ENCODE peak calls at places on chromosomes 3 and 15, in ten cellular contexts. One of them, this sample, is unnamed.

GRCh38 chr15:68055224-68055705 is 1.1 kb downstream of the PIAS1 start:
- DNase-seq in neural progenitor cell: peak
- DNase-seq in sigmoid colon: no peak
- DNase-seq in lower lobe of right lung: no peak
- DNase-seq in GM03348: peak
- DNase-seq in GM10248: peak
- DNase-seq in activated effector memory CD4-positive, alpha-beta T cell treated with Interleukin-2 at 50 U/mL for 16 hours: peak
- DNase-seq in H4: peak
- DNase-seq in activated CD4-positive, alpha-beta T cell treated with anti-CD3 and anti-CD28 coated beads for 36 hours: peak
- DNase-seq in endothelial cell: peak
- DNase-seq in this sample: no peak

GRCh38 chr15:60555291-60555690 is 76.3 kb upstream of the ICE2 start:
- DNase-seq in activated effector memory CD4-positive, alpha-beta T cell treated with Interleukin-2 at 50 U/mL for 16 hours: no peak
- DNase-seq in GM10248: no peak
- DNase-seq in activated CD4-positive, alpha-beta T cell treated with anti-CD3 and anti-CD28 coated beads for 36 hours: no peak
- DNase-seq in lower lobe of right lung: no peak
- DNase-seq in GM03348: no peak
- DNase-seq in H4: no peak
- DNase-seq in neural progenitor cell: no peak
- DNase-seq in endothelial cell: no peak
- DNase-seq in sigmoid colon: no peak
- DNase-seq in this sample: no peak

GRCh38 chr3:187193181-187193580 is 4.1 kb upstream of the RTP1 start:
- DNase-seq in activated CD4-positive, alpha-beta T cell treated with anti-CD3 and anti-CD28 coated beads for 36 hours: no peak
- DNase-seq in GM03348: peak
- DNase-seq in GM10248: no peak
- DNase-seq in endothelial cell: no peak
- DNase-seq in H4: no peak
- DNase-seq in neural progenitor cell: no peak
- DNase-seq in lower lobe of right lung: no peak
- DNase-seq in sigmoid colon: no peak
- DNase-seq in activated effector memory CD4-positive, alpha-beta T cell treated with Interleukin-2 at 50 U/mL for 16 hours: no peak
- DNase-seq in this sample: no peak

GRCh38 chr3:182389041-182389815 is 404.1 kb upstream of the ATP11B start:
- DNase-seq in lower lobe of right lung: no peak
- DNase-seq in activated effector memory CD4-positive, alpha-beta T cell treated with Interleukin-2 at 50 U/mL for 16 hours: no peak
- DNase-seq in activated CD4-positive, alpha-beta T cell treated with anti-CD3 and anti-CD28 coated beads for 36 hours: no peak
- DNase-seq in GM03348: no peak
- DNase-seq in neural progenitor cell: no peak
- DNase-seq in sigmoid colon: no peak
- DNase-seq in H4: peak
- DNase-seq in GM10248: no peak
- DNase-seq in endothelial cell: no peak
- DNase-seq in this sample: no peak

GRCh38 chr3:140170612-140171011 is 235.6 kb downstream of the CLSTN2 start:
- DNase-seq in GM10248: peak
- DNase-seq in H4: no peak
- DNase-seq in activated effector memory CD4-positive, alpha-beta T cell treated with Interleukin-2 at 50 U/mL for 16 hours: no peak
- DNase-seq in neural progenitor cell: no peak
- DNase-seq in lower lobe of right lung: no peak
- DNase-seq in GM03348: no peak
- DNase-seq in activated CD4-positive, alpha-beta T cell treated with anti-CD3 and anti-CD28 coated beads for 36 hours: no peak
- DNase-seq in sigmoid colon: no peak
- DNase-seq in endothelial cell: no peak
- DNase-seq in this sample: no peak

GRCh38 chr15:58065011-58065444 is 483 bp downstream of the ALDH1A2 start:
- DNase-seq in GM03348: no peak
- DNase-seq in activated effector memory CD4-positive, alpha-beta T cell treated with Interleukin-2 at 50 U/mL for 16 hours: no peak
- DNase-seq in H4: no peak
- DNase-seq in sigmoid colon: peak
- DNase-seq in lower lobe of right lung: peak
- DNase-seq in neural progenitor cell: peak
- DNase-seq in endothelial cell: peak
- DNase-seq in GM10248: peak
- DNase-seq in activated CD4-positive, alpha-beta T cell treated with anti-CD3 and anti-CD28 coated beads for 36 hours: peak
- DNase-seq in this sample: peak

GRCh38 chr15:69253156-69253555 is 45.6 kb upstream of the PAQR5 start:
- DNase-seq in endothelial cell: no peak
- DNase-seq in GM10248: no peak
- DNase-seq in GM03348: peak
- DNase-seq in sigmoid colon: no peak
- DNase-seq in neural progenitor cell: peak
- DNase-seq in H4: peak
- DNase-seq in lower lobe of right lung: no peak
- DNase-seq in activated effector memory CD4-positive, alpha-beta T cell treated with Interleukin-2 at 50 U/mL for 16 hours: no peak
- DNase-seq in activated CD4-positive, alpha-beta T cell treated with anti-CD3 and anti-CD28 coated beads for 36 hours: no peak
- DNase-seq in this sample: no peak

GRCh38 chr3:133246773-133247172 is 153.1 kb upstream of the BFSP2 start:
- DNase-seq in activated effector memory CD4-positive, alpha-beta T cell treated with Interleukin-2 at 50 U/mL for 16 hours: no peak
- DNase-seq in GM10248: no peak
- DNase-seq in activated CD4-positive, alpha-beta T cell treated with anti-CD3 and anti-CD28 coated beads for 36 hours: no peak
- DNase-seq in GM03348: no peak
- DNase-seq in H4: no peak
- DNase-seq in neural progenitor cell: no peak
- DNase-seq in lower lobe of right lung: no peak
- DNase-seq in endothelial cell: no peak
- DNase-seq in sigmoid colon: no peak
- DNase-seq in this sample: no peak

GRCh38 chr3:133361435-133361834 is 38.4 kb upstream of the BFSP2 start:
- DNase-seq in endothelial cell: no peak
- DNase-seq in GM03348: no peak
- DNase-seq in GM10248: no peak
- DNase-seq in neural progenitor cell: no peak
- DNase-seq in activated effector memory CD4-positive, alpha-beta T cell treated with Interleukin-2 at 50 U/mL for 16 hours: no peak
- DNase-seq in sigmoid colon: no peak
- DNase-seq in H4: no peak
- DNase-seq in activated CD4-positive, alpha-beta T cell treated with anti-CD3 and anti-CD28 coated beads for 36 hours: no peak
- DNase-seq in lower lobe of right lung: no peak
- DNase-seq in this sample: no peak

GRCh38 chr3:170642882-170643601 is 57.2 kb upstream of the SLC7A14 start:
- DNase-seq in lower lobe of right lung: no peak
- DNase-seq in sigmoid colon: no peak
- DNase-seq in endothelial cell: no peak
- DNase-seq in GM03348: no peak
- DNase-seq in neural progenitor cell: no peak
- DNase-seq in GM10248: no peak
- DNase-seq in H4: no peak
- DNase-seq in activated effector memory CD4-positive, alpha-beta T cell treated with Interleukin-2 at 50 U/mL for 16 hours: no peak
- DNase-seq in activated CD4-positive, alpha-beta T cell treated with anti-CD3 and anti-CD28 coated beads for 36 hours: no peak
- DNase-seq in this sample: no peak

GRCh38 chr3:156388469-156389150 is 166.3 kb downstream of the SSR3 start:
- DNase-seq in activated CD4-positive, alpha-beta T cell treated with anti-CD3 and anti-CD28 coated beads for 36 hours: peak
- DNase-seq in sigmoid colon: no peak
- DNase-seq in lower lobe of right lung: no peak
- DNase-seq in neural progenitor cell: no peak
- DNase-seq in GM03348: peak
- DNase-seq in H4: peak
- DNase-seq in endothelial cell: no peak
- DNase-seq in activated effector memory CD4-positive, alpha-beta T cell treated with Interleukin-2 at 50 U/mL for 16 hours: no peak
- DNase-seq in GM10248: no peak
- DNase-seq in this sample: no peak

This sample was measured in posterior vena cava.